ENCODE peak calls at places on chromosomes 12 and 14, in ten cellular contexts. G, R, V, X, P, F, Y, U, Q and J are unnamed samples.

GRCh38 chr12:52522346-52523011 is 2.3 kb upstream of the KRT5 start:
- DNase-seq in G (no peak), R (no peak), V (no peak), X (peak; percentile 23), P (no peak), F (no peak), Y (no peak), U (peak; percentile 70), Q (no peak), J (no peak)

GRCh38 chr12:20436367-20436766 is 68.0 kb downstream of the PDE3A start:
- DNase-seq in G (no peak), R (no peak), V (no peak), X (no peak), P (no peak), F (no peak), Y (peak; percentile 63), U (no peak), Q (no peak), J (no peak)

GRCh38 chr12:112386726-112387125 is 4.5 kb upstream of the HECTD4 start:
- DNase-seq in G (no peak), R (peak; percentile 86), V (no peak), X (no peak), P (no peak), F (no peak), Y (no peak), U (no peak), Q (no peak), J (peak; percentile 70)

GRCh38 chr14:26427059-26427458 is 170.8 kb downstream of the NOVA1 start:
- DNase-seq in G (peak; percentile 13), R (peak; percentile 75), V (no peak), X (no peak), P (no peak), F (no peak), Y (no peak), U (no peak), Q (no peak), J (no peak)

GRCh38 chr14:38420045-38420444 is 164.2 kb upstream of the CLEC14A start:
- DNase-seq in G (no peak), R (peak; percentile 39), V (no peak), X (no peak), P (no peak), F (no peak), Y (no peak), U (no peak), Q (no peak), J (no peak)

GRCh38 chr12:46067062-46067461 is 76.7 kb upstream of the SCAF11 start:
- DNase-seq in G (no peak), R (no peak), V (no peak), X (no peak), P (no peak), F (no peak), Y (no peak), U (no peak), Q (no peak), J (no peak)

GRCh38 chr12:120235369-120236123 is 30.0 kb downstream of the PXN start:
- DNase-seq in G (no peak), R (no peak), V (peak; percentile 47), X (peak; percentile 72), P (no peak), F (no peak), Y (no peak), U (no peak), Q (no peak), J (no peak)

GRCh38 chr14:72503696-72504368 is 390.1 kb downstream of the DPF3 start:
- DNase-seq in G (no peak), R (no peak), V (no peak), X (no peak), P (peak; percentile 61), F (no peak), Y (no peak), U (no peak), Q (no peak), J (no peak)

GRCh38 chr12:57243521-57244305 is 7.3 kb downstream of the STAC3 start:
- DNase-seq in G (peak; percentile 76), R (peak; percentile 73), V (peak; percentile 91), X (peak; percentile 96), P (peak; percentile 88), F (peak; percentile 73), Y (peak; percentile 72), U (peak; percentile 88), Q (peak; percentile 71), J (peak; percentile 91)

GRCh38 chr12:20350495-20350894 is 17.8 kb upstream of the PDE3A start:
- DNase-seq in G (no peak), R (peak; percentile 71), V (peak; percentile 18), X (no peak), P (peak; percentile 60), F (no peak), Y (peak; percentile 83), U (no peak), Q (no peak), J (no peak)

GRCh38 chr14:54121461-54121860 is 164.8 kb upstream of the BMP4 start:
- DNase-seq in G (no peak), R (no peak), V (no peak), X (no peak), P (no peak), F (no peak), Y (no peak), U (no peak), Q (no peak), J (no peak)

GRCh38 chr14:75181426-75182062 is 5.1 kb upstream of the TMED10 start:
- DNase-seq in G (no peak), R (no peak), V (no peak), X (no peak), P (no peak), F (no peak), Y (no peak), U (no peak), Q (no peak), J (no peak)

GRCh38 chr12:65854629-65855028 is 30.3 kb downstream of the HMGA2 start:
- DNase-seq in G (no peak), R (no peak), V (no peak), X (no peak), P (no peak), F (no peak), Y (no peak), U (no peak), Q (no peak), J (no peak)

GRCh38 chr12:12870454-12870853 is 20.9 kb upstream of the GPRC5A start:
- DNase-seq in G (no peak), R (peak; percentile 90), V (peak; percentile 99), X (no peak), P (peak; percentile 96), F (no peak), Y (peak; percentile 98), U (no peak), Q (no peak), J (no peak)

GRCh38 chr12:10205251-10205807 is 7.3 kb upstream of the GABARAPL1 start:
- DNase-seq in G (no peak), R (no peak), V (peak; percentile 45), X (no peak), P (peak; percentile 65), F (no peak), Y (no peak), U (no peak), Q (no peak), J (no peak)

GRCh38 chr12:64612843-64613242 is 2.5 kb downstream of the RASSF3 start:
- DNase-seq in G (no peak), R (no peak), V (no peak), X (no peak), P (no peak), F (no peak), Y (no peak), U (no peak), Q (no peak), J (no peak)
- H3K27ac ChIP-seq in G (peak overlapping the region; percentile 4), R (no peak overlapping the region), V (no peak overlapping the region), X (no peak overlapping the region), P (no peak overlapping the region), F (peak overlapping the region; percentile 83), Y (no peak overlapping the region), U (no peak overlapping the region), Q (no peak overlapping the region), J (no peak overlapping the region)

GRCh38 chr14:49194067-49194466 is 392.1 kb downstream of the RPS29 start:
- DNase-seq in G (no peak), R (no peak), V (no peak), X (no peak), P (no peak), F (no peak), Y (no peak), U (peak; percentile 61), Q (no peak), J (no peak)
- H3K27ac ChIP-seq in G (no peak overlapping the region), R (no peak overlapping the region), V (no peak overlapping the region), X (no peak overlapping the region), P (no peak overlapping the region), F (no peak overlapping the region), Y (no peak overlapping the region), U (no peak overlapping the region), Q (no peak overlapping the region), J (no peak overlapping the region)

GRCh38 chr14:23119362-23120327 is 590 bp upstream of the CEBPE start:
- DNase-seq in G (no peak), R (no peak), V (no peak), X (no peak), P (no peak), F (peak; percentile 49), Y (no peak), U (no peak), Q (no peak), J (no peak)

GRCh38 chr14:23123419-23123818 is 4.4 kb upstream of the CEBPE start:
- DNase-seq in G (peak; percentile 90), R (peak; percentile 19), V (no peak), X (no peak), P (peak; percentile 24), F (no peak), Y (no peak), U (peak; percentile 92), Q (peak; percentile 61), J (peak; percentile 90)

GRCh38 chr14:23120405-23121251 is 1.6 kb upstream of the CEBPE start:
- DNase-seq in G (peak; percentile 94), R (peak; percentile 85), V (peak; percentile 81), X (peak; percentile 92), P (peak; percentile 92), F (peak; percentile 75), Y (peak; percentile 81), U (peak; percentile 94), Q (peak; percentile 93), J (peak; percentile 95)

GRCh38 chr14:23122086-23122485 is 3.0 kb upstream of the CEBPE start:
- DNase-seq in G (no peak), R (no peak), V (no peak), X (no peak), P (no peak), F (no peak), Y (no peak), U (no peak), Q (no peak), J (no peak)

DNA sequence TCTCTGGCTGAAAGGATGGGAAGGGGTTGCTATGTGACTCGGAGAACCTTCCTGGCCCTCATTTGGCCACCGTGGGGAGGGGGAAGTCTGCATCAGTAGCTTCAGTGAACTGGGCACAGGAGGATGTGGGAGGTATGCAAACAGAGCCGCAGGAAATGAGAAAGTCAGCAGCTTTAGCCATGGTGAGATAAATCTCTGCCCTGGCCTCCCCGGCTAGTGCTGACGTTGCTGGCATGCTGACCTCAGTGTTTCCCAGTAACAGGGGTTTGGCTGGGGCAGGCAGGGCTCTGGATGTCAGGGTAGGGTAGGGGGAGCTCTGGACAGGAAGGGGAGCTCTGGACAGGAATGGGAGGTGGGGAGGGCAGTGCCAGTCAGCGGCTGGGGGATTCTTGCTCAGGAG is 2.3 kb upstream of the CEBPE start:
- DNase-seq in G (peak; percentile 60), R (peak; percentile 54), V (no peak), X (no peak), P (peak; percentile 49), F (no peak), Y (peak; percentile 47), U (peak; percentile 75), Q (peak; percentile 82), J (peak; percentile 77)
- H3K27ac ChIP-seq in G (no peak overlapping the region), R (peak overlapping the region; percentile 24), V (no peak overlapping the region), X (peak overlapping the region; percentile 14), P (no peak overlapping the region), F (no peak overlapping the region), Y (no peak overlapping the region), U (no peak overlapping the region), Q (peak overlapping the region; percentile 71), J (no peak overlapping the region)

GRCh38 chr14:91947196-91948184 is at the start of gene FBLN5:
- DNase-seq in G (peak; percentile 53), R (peak; percentile 90), V (peak; percentile 17), X (peak; percentile 66), P (no peak), F (peak; percentile 8), Y (peak; percentile 30), U (peak; percentile 82), Q (peak; percentile 75), J (peak; percentile 92)
- H3K27ac ChIP-seq in G (peak within 1 kb of the TSS; percentile 13), R (peak within 1 kb of the TSS; percentile 50), V (peak within 1 kb of the TSS; percentile 84), X (no peak within 1 kb of the TSS), P (no peak within 1 kb of the TSS), F (no peak within 1 kb of the TSS), Y (no peak within 1 kb of the TSS), U (peak within 1 kb of the TSS; percentile 89), Q (peak within 1 kb of the TSS; percentile 59), J (peak within 1 kb of the TSS; percentile 54)